ENCODE peak calls at places on chromosomes 5 and 9, in ten cellular contexts. One of them, this sample, is unnamed.

GRCh38 chr5:51398875-51399635 is 15.8 kb downstream of the ISL1 start:
- DNase-seq in fibroblast of mammary gland: no peak
- DNase-seq in fibroblast of the aortic adventitia: no peak
- DNase-seq in GM13977: no peak
- DNase-seq in adrenal gland: no peak
- DNase-seq in lower lobe of right lung: no peak
- DNase-seq in K562: no peak
- DNase-seq in fibroblast of villous mesenchyme: no peak
- DNase-seq in fibroblast of lung: no peak
- DNase-seq in pancreas: no peak
- DNase-seq in this sample: no peak

GRCh38 chr9:123326662-123327093 is 29.3 kb upstream of the CRB2 start:
- DNase-seq in fibroblast of the aortic adventitia: peak
- DNase-seq in lower lobe of right lung: peak
- DNase-seq in adrenal gland: no peak
- DNase-seq in fibroblast of mammary gland: peak
- DNase-seq in pancreas: no peak
- DNase-seq in fibroblast of lung: peak
- DNase-seq in K562: peak
- DNase-seq in fibroblast of villous mesenchyme: peak
- DNase-seq in GM13977: peak
- DNase-seq in this sample: no peak

GRCh38 chr5:9555961-9556360 is 10.1 kb upstream of the SEMA5A start:
- DNase-seq in adrenal gland: no peak
- DNase-seq in fibroblast of mammary gland: no peak
- DNase-seq in lower lobe of right lung: no peak
- DNase-seq in pancreas: no peak
- DNase-seq in GM13977: no peak
- DNase-seq in K562: no peak
- DNase-seq in fibroblast of lung: no peak
- DNase-seq in fibroblast of the aortic adventitia: no peak
- DNase-seq in fibroblast of villous mesenchyme: no peak
- DNase-seq in this sample: no peak

GRCh38 chr9:133725886-133726285 is 12.3 kb downstream of the SARDH start:
- DNase-seq in fibroblast of lung: no peak
- DNase-seq in fibroblast of mammary gland: no peak
- DNase-seq in fibroblast of the aortic adventitia: no peak
- DNase-seq in GM13977: no peak
- DNase-seq in K562: no peak
- DNase-seq in lower lobe of right lung: no peak
- DNase-seq in adrenal gland: no peak
- DNase-seq in pancreas: peak
- DNase-seq in fibroblast of villous mesenchyme: no peak
- DNase-seq in this sample: no peak

GRCh38 chr9:81492710-81493447 is 196.5 kb downstream of the TLE1 start:
- DNase-seq in fibroblast of the aortic adventitia: peak
- DNase-seq in fibroblast of mammary gland: peak
- DNase-seq in fibroblast of villous mesenchyme: peak
- DNase-seq in adrenal gland: no peak
- DNase-seq in lower lobe of right lung: no peak
- DNase-seq in pancreas: no peak
- DNase-seq in GM13977: no peak
- DNase-seq in fibroblast of lung: peak
- DNase-seq in K562: no peak
- DNase-seq in this sample: no peak

GRCh38 chr9:69599232-69599971 is 72.8 kb downstream of the APBA1 start:
- DNase-seq in pancreas: no peak
- DNase-seq in fibroblast of villous mesenchyme: peak
- DNase-seq in GM13977: no peak
- DNase-seq in adrenal gland: no peak
- DNase-seq in fibroblast of the aortic adventitia: peak
- DNase-seq in fibroblast of lung: no peak
- DNase-seq in fibroblast of mammary gland: peak
- DNase-seq in K562: no peak
- DNase-seq in lower lobe of right lung: no peak
- DNase-seq in this sample: no peak

GRCh38 chr5:158751961-158752655 is 347.6 kb downstream of the EBF1 start:
- DNase-seq in K562: no peak
- DNase-seq in fibroblast of the aortic adventitia: no peak
- DNase-seq in fibroblast of villous mesenchyme: no peak
- DNase-seq in lower lobe of right lung: no peak
- DNase-seq in fibroblast of lung: no peak
- DNase-seq in GM13977: peak
- DNase-seq in fibroblast of mammary gland: no peak
- DNase-seq in pancreas: no peak
- DNase-seq in adrenal gland: no peak
- DNase-seq in this sample: no peak

GRCh38 chr5:134175874-134176522 is 752 bp downstream of the SKP1 start:
- DNase-seq in GM13977: peak
- DNase-seq in pancreas: peak
- DNase-seq in K562: no peak
- DNase-seq in lower lobe of right lung: no peak
- DNase-seq in fibroblast of mammary gland: peak
- DNase-seq in fibroblast of the aortic adventitia: peak
- DNase-seq in adrenal gland: peak
- DNase-seq in fibroblast of villous mesenchyme: peak
- DNase-seq in fibroblast of lung: peak
- DNase-seq in this sample: peak

GRCh38 chr5:56686337-56687198 is 128.8 kb upstream of the MAP3K1 start:
- DNase-seq in fibroblast of lung: no peak
- DNase-seq in fibroblast of villous mesenchyme: no peak
- DNase-seq in GM13977: peak
- DNase-seq in K562: no peak
- DNase-seq in adrenal gland: no peak
- DNase-seq in fibroblast of mammary gland: no peak
- DNase-seq in lower lobe of right lung: no peak
- DNase-seq in fibroblast of the aortic adventitia: no peak
- DNase-seq in pancreas: no peak
- DNase-seq in this sample: no peak

GRCh38 chr5:128082551-128083032 is 974 bp upstream of the SLC12A2 start:
- DNase-seq in fibroblast of the aortic adventitia: no peak
- DNase-seq in pancreas: no peak
- DNase-seq in lower lobe of right lung: no peak
- DNase-seq in fibroblast of mammary gland: no peak
- DNase-seq in GM13977: no peak
- DNase-seq in fibroblast of lung: no peak
- DNase-seq in fibroblast of villous mesenchyme: no peak
- DNase-seq in K562: no peak
- DNase-seq in adrenal gland: no peak
- DNase-seq in this sample: no peak

GRCh38 chr9:113675475-113675941 is 200.6 kb upstream of the ZNF618 start:
- DNase-seq in adrenal gland: peak
- DNase-seq in lower lobe of right lung: no peak
- DNase-seq in pancreas: peak
- DNase-seq in fibroblast of mammary gland: peak
- DNase-seq in fibroblast of lung: peak
- DNase-seq in K562: no peak
- DNase-seq in GM13977: no peak
- DNase-seq in fibroblast of the aortic adventitia: peak
- DNase-seq in fibroblast of villous mesenchyme: peak
- DNase-seq in this sample: no peak

GRCh38 chr9:90331826-90332575 is 310.6 kb downstream of the DIRAS2 start:
- DNase-seq in K562: no peak
- DNase-seq in GM13977: no peak
- DNase-seq in fibroblast of the aortic adventitia: peak
- DNase-seq in fibroblast of lung: peak
- DNase-seq in fibroblast of villous mesenchyme: peak
- DNase-seq in pancreas: no peak
- DNase-seq in lower lobe of right lung: no peak
- DNase-seq in fibroblast of mammary gland: peak
- DNase-seq in adrenal gland: no peak
- DNase-seq in this sample: no peak

GRCh38 chr5:154477382-154478223 is 424 bp downstream of the HAND1 start:
- DNase-seq in fibroblast of villous mesenchyme: no peak
- DNase-seq in fibroblast of mammary gland: peak
- DNase-seq in pancreas: no peak
- DNase-seq in GM13977: peak
- DNase-seq in fibroblast of lung: no peak
- DNase-seq in fibroblast of the aortic adventitia: peak
- DNase-seq in lower lobe of right lung: no peak
- DNase-seq in adrenal gland: no peak
- DNase-seq in K562: no peak
- DNase-seq in this sample: no peak

GRCh38 chr5:131068893-131069643 is 96.0 kb downstream of the HINT1 start:
- DNase-seq in fibroblast of mammary gland: no peak
- DNase-seq in K562: no peak
- DNase-seq in adrenal gland: no peak
- DNase-seq in GM13977: peak
- DNase-seq in fibroblast of the aortic adventitia: no peak
- DNase-seq in lower lobe of right lung: no peak
- DNase-seq in pancreas: no peak
- DNase-seq in fibroblast of villous mesenchyme: no peak
- DNase-seq in fibroblast of lung: no peak
- DNase-seq in this sample: no peak

GRCh38 chr9:129613520-129614175 is 7.3 kb downstream of the C9orf50 start:
- DNase-seq in lower lobe of right lung: no peak
- DNase-seq in fibroblast of mammary gland: no peak
- DNase-seq in GM13977: no peak
- DNase-seq in pancreas: no peak
- DNase-seq in adrenal gland: no peak
- DNase-seq in K562: no peak
- DNase-seq in fibroblast of the aortic adventitia: no peak
- DNase-seq in fibroblast of villous mesenchyme: no peak
- DNase-seq in fibroblast of lung: no peak
- DNase-seq in this sample: no peak

GRCh38 chr5:176844706-176845391 is 34.5 kb downstream of the UNC5A start:
- DNase-seq in fibroblast of villous mesenchyme: no peak
- DNase-seq in fibroblast of the aortic adventitia: no peak
- DNase-seq in adrenal gland: no peak
- DNase-seq in fibroblast of mammary gland: no peak
- DNase-seq in fibroblast of lung: no peak
- DNase-seq in lower lobe of right lung: no peak
- DNase-seq in pancreas: no peak
- DNase-seq in GM13977: no peak
- DNase-seq in K562: no peak
- DNase-seq in this sample: no peak

GRCh38 chr5:114744406-114744805 is 382.5 kb downstream of the KCNN2 start:
- DNase-seq in GM13977: no peak
- DNase-seq in fibroblast of mammary gland: no peak
- DNase-seq in fibroblast of villous mesenchyme: no peak
- DNase-seq in fibroblast of the aortic adventitia: no peak
- DNase-seq in K562: no peak
- DNase-seq in lower lobe of right lung: no peak
- DNase-seq in pancreas: no peak
- DNase-seq in adrenal gland: no peak
- DNase-seq in fibroblast of lung: no peak
- DNase-seq in this sample: no peak

GRCh38 chr5:137342764-137343163 is 156.4 kb downstream of the SPOCK1 start:
- DNase-seq in pancreas: no peak
- DNase-seq in K562: no peak
- DNase-seq in fibroblast of villous mesenchyme: no peak
- DNase-seq in adrenal gland: no peak
- DNase-seq in GM13977: no peak
- DNase-seq in fibroblast of lung: no peak
- DNase-seq in lower lobe of right lung: no peak
- DNase-seq in fibroblast of mammary gland: no peak
- DNase-seq in fibroblast of the aortic adventitia: peak
- DNase-seq in this sample: no peak

GRCh38 chr5:157602505-157602904 is 26.9 kb upstream of the ADAM19 start:
- DNase-seq in fibroblast of the aortic adventitia: peak
- DNase-seq in fibroblast of lung: no peak
- DNase-seq in adrenal gland: no peak
- DNase-seq in K562: no peak
- DNase-seq in GM13977: no peak
- DNase-seq in lower lobe of right lung: no peak
- DNase-seq in pancreas: no peak
- DNase-seq in fibroblast of mammary gland: peak
- DNase-seq in fibroblast of villous mesenchyme: no peak
- DNase-seq in this sample: no peak

GRCh38 chr5:45862763-45863162 is 166.6 kb upstream of the HCN1 start:
- DNase-seq in fibroblast of lung: no peak
- DNase-seq in K562: no peak
- DNase-seq in lower lobe of right lung: no peak
- DNase-seq in pancreas: no peak
- DNase-seq in fibroblast of villous mesenchyme: no peak
- DNase-seq in GM13977: no peak
- DNase-seq in adrenal gland: no peak
- DNase-seq in fibroblast of the aortic adventitia: no peak
- DNase-seq in fibroblast of mammary gland: no peak
- DNase-seq in this sample: no peak
- TF ChIP-seq CTCF in fibroblast of lung: no peak
- TF ChIP-seq CTCF in K562: no peak
- TF ChIP-seq CTCF in lower lobe of right lung: no peak
- TF ChIP-seq CTCF in pancreas: no peak
- TF ChIP-seq CTCF in fibroblast of villous mesenchyme: no peak
- TF ChIP-seq CTCF in GM13977: peak
- TF ChIP-seq CTCF in adrenal gland: no peak
- TF ChIP-seq CTCF in fibroblast of the aortic adventitia: no peak
- TF ChIP-seq CTCF in fibroblast of mammary gland: no peak
- TF ChIP-seq CTCF in this sample: no peak

GRCh38 chr9:128411373-128412119 is 9.1 kb upstream of the CERCAM start:
- DNase-seq in K562: no peak
- DNase-seq in lower lobe of right lung: no peak
- DNase-seq in fibroblast of villous mesenchyme: no peak
- DNase-seq in fibroblast of the aortic adventitia: no peak
- DNase-seq in adrenal gland: no peak
- DNase-seq in pancreas: no peak
- DNase-seq in fibroblast of mammary gland: no peak
- DNase-seq in GM13977: no peak
- DNase-seq in fibroblast of lung: no peak
- DNase-seq in this sample: no peak
- TF ChIP-seq CTCF in K562: no peak
- TF ChIP-seq CTCF in lower lobe of right lung: no peak
- TF ChIP-seq CTCF in fibroblast of villous mesenchyme: no peak
- TF ChIP-seq CTCF in fibroblast of the aortic adventitia: no peak
- TF ChIP-seq CTCF in adrenal gland: no peak
- TF ChIP-seq CTCF in pancreas: no peak
- TF ChIP-seq CTCF in fibroblast of mammary gland: no peak
- TF ChIP-seq CTCF in GM13977: no peak
- TF ChIP-seq CTCF in fibroblast of lung: no peak
- TF ChIP-seq CTCF in this sample: no peak

GRCh38 chr9:131623655-131624330 is 78.5 kb downstream of the PRRT1B start:
- DNase-seq in GM13977: no peak
- DNase-seq in K562: no peak
- DNase-seq in fibroblast of mammary gland: no peak
- DNase-seq in adrenal gland: no peak
- DNase-seq in pancreas: no peak
- DNase-seq in fibroblast of the aortic adventitia: no peak
- DNase-seq in fibroblast of villous mesenchyme: no peak
- DNase-seq in lower lobe of right lung: no peak
- DNase-seq in fibroblast of lung: no peak
- DNase-seq in this sample: no peak
- TF ChIP-seq CTCF in GM13977: no peak
- TF ChIP-seq CTCF in K562: no peak
- TF ChIP-seq CTCF in fibroblast of mammary gland: no peak
- TF ChIP-seq CTCF in adrenal gland: no peak
- TF ChIP-seq CTCF in pancreas: no peak
- TF ChIP-seq CTCF in fibroblast of the aortic adventitia: no peak
- TF ChIP-seq CTCF in fibroblast of villous mesenchyme: no peak
- TF ChIP-seq CTCF in lower lobe of right lung: no peak
- TF ChIP-seq CTCF in fibroblast of lung: no peak
- TF ChIP-seq CTCF in this sample: no peak

DNA sequence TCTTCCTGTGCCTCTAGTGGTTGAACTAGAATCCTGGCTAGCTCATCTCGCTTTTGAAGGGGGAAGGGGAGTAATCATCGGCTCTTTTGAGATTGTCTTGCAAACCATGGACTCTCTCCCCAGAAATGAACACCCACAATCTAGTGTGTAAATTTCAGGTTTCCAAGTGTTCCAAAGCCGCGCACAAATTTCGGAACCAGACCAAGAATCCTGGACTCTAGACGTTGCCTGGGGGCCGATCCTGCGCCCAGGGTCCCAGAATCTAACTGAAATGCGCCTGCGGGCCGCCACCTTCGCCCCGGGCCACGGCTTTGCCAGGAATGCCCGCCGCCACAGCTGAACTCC is 4.8 kb upstream of the FOXE1 start:
- DNase-seq in adrenal gland: no peak
- DNase-seq in fibroblast of the aortic adventitia: no peak
- DNase-seq in fibroblast of lung: no peak
- DNase-seq in K562: no peak
- DNase-seq in fibroblast of villous mesenchyme: no peak
- DNase-seq in fibroblast of mammary gland: no peak
- DNase-seq in GM13977: no peak
- DNase-seq in lower lobe of right lung: no peak
- DNase-seq in pancreas: no peak
- DNase-seq in this sample: no peak
- TF ChIP-seq CTCF in adrenal gland: no peak
- TF ChIP-seq CTCF in fibroblast of the aortic adventitia: peak
- TF ChIP-seq CTCF in fibroblast of lung: no peak
- TF ChIP-seq CTCF in K562: no peak
- TF ChIP-seq CTCF in fibroblast of villous mesenchyme: no peak
- TF ChIP-seq CTCF in fibroblast of mammary gland: no peak
- TF ChIP-seq CTCF in GM13977: no peak
- TF ChIP-seq CTCF in lower lobe of right lung: no peak
- TF ChIP-seq CTCF in pancreas: no peak
- TF ChIP-seq CTCF in this sample: no peak

This sample was measured in prostate gland.